ENCODE peak calls at places on chromosomes 5 and 9, in nine cellular contexts. J, R, F, U, W, B, Z, C and X are unnamed samples. For H3K4me1, the result is how much of the 10 kb centered on the place peaks cover.

GRCh38 chr5:170479484-170479883 is 24.3 kb upstream of the KCNIP1 start:
- DNase-seq in J (no peak), R (no peak), F (no peak), U (no peak), W (peak), B (no peak), Z (peak), C (no peak), X (no peak)

GRCh38 chr5:138753794-138754698 is 821 bp downstream of the CTNNA1 start:
- DNase-seq in J (peak), R (peak), F (peak), U (peak), W (peak), B (peak), Z (peak), C (peak), X (peak)

GRCh38 chr9:74960548-74960947 is 7.8 kb upstream of the C9orf40 start:
- DNase-seq in J (no peak), R (no peak), F (no peak), U (no peak), W (no peak), B (no peak), Z (peak), C (peak), X (no peak)

GRCh38 chr9:93002700-93003099 is 55.4 kb downstream of the FGD3 start:
- DNase-seq in J (no peak), R (no peak), F (no peak), U (no peak), W (no peak), B (no peak), Z (no peak), C (no peak), X (no peak)

GRCh38 chr5:120765189-120765588 is 301.1 kb downstream of the PRR16 start:
- DNase-seq in J (no peak), R (no peak), F (no peak), U (no peak), W (no peak), B (no peak), Z (no peak), C (no peak), X (no peak)

GRCh38 chr5:310516-310915 is 11.0 kb upstream of the AHRR start:
- DNase-seq in J (peak), R (no peak), F (no peak), U (no peak), W (no peak), B (no peak), Z (no peak), C (no peak), X (no peak)

GRCh38 chr5:125316913-125317545 is 570.6 kb upstream of the ZNF608 start:
- DNase-seq in J (no peak), R (no peak), F (no peak), U (no peak), W (no peak), B (no peak), Z (peak), C (no peak), X (no peak)

GRCh38 chr9:18393340-18394130 is 80.4 kb upstream of the ADAMTSL1 start:
- DNase-seq in J (peak), R (no peak), F (no peak), U (no peak), W (no peak), B (no peak), Z (peak), C (peak), X (peak)

GRCh38 chr5:57316798-57317327 is 143.0 kb downstream of the GPBP1 start:
- DNase-seq in J (no peak), R (no peak), F (no peak), U (no peak), W (no peak), B (no peak), Z (peak), C (peak), X (no peak)

GRCh38 chr5:149365418-149365817 is 7.6 kb downstream of the PCYOX1L start:
- DNase-seq in J (no peak), R (no peak), F (no peak), U (no peak), W (peak), B (no peak), Z (no peak), C (no peak), X (no peak)

GRCh38 chr5:68088302-68088701 is 127.3 kb upstream of the PIK3R1 start:
- DNase-seq in J (no peak), R (no peak), F (no peak), U (no peak), W (no peak), B (no peak), Z (no peak), C (peak), X (no peak)

GRCh38 chr5:38193015-38193581 is 65.3 kb upstream of the EGFLAM start:
- DNase-seq in J (peak), R (peak), F (peak), U (peak), W (peak), B (peak), Z (peak), C (peak), X (no peak)

GRCh38 chr5:82847564-82847963 is 229.6 kb downstream of the TMEM167A start:
- DNase-seq in J (no peak), R (no peak), F (no peak), U (no peak), W (no peak), B (no peak), Z (no peak), C (no peak), X (no peak)

GRCh38 chr9:78187763-78188495 is 47.9 kb upstream of the CEP78 start:
- DNase-seq in J (no peak), R (no peak), F (peak), U (peak), W (no peak), B (no peak), Z (no peak), C (peak), X (no peak)

GRCh38 chr9:114631166-114631565 is 20.1 kb downstream of the TMEM268 start:
- DNase-seq in J (no peak), R (no peak), F (no peak), U (no peak), W (no peak), B (no peak), Z (no peak), C (no peak), X (no peak)

GRCh38 chr5:3353561-3353960 is 242.1 kb upstream of the IRX1 start:
- DNase-seq in J (no peak), R (no peak), F (no peak), U (no peak), W (peak), B (peak), Z (no peak), C (no peak), X (peak)

GRCh38 chr5:36090033-36090432 is 23.4 kb upstream of the UGT3A2 start:
- DNase-seq in J (no peak), R (no peak), F (no peak), U (no peak), W (peak), B (no peak), Z (peak), C (peak), X (no peak)

GRCh38 chr5:134255418-134256150 is 29.7 kb upstream of the PPP2CA start:
- DNase-seq in J (no peak), R (no peak), F (no peak), U (no peak), W (no peak), B (no peak), Z (no peak), C (peak), X (no peak)

DNA sequence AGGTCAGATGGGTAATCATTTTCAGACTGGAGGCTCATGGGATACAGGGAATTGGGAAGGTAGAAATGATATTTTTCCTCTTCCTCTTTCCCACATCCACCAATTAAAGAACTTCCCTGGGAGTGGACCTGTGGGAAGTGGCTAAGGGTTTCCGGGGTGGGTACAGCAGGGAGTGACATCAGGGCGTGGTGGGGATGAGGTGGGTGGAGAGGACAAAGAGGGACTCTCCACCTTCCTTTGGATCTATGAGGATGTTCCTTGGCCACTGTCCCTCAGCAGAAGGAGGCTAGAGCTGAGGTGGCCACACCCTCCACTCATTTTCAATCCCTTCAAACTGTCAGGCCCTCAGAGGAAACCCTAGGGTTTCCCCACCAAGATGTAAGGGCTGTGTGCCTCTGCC is 54.7 kb downstream of the IRF1 start:
- DNase-seq in J (no peak), R (no peak), F (no peak), U (no peak), W (no peak), B (peak), Z (no peak), C (no peak), X (no peak)
- H3K4me1 ChIP-seq in J (half or more), R (under half), F (half or more), U (half or more), W (under half), B (under half), Z (under half), C (under half), X (under half)

DNA sequence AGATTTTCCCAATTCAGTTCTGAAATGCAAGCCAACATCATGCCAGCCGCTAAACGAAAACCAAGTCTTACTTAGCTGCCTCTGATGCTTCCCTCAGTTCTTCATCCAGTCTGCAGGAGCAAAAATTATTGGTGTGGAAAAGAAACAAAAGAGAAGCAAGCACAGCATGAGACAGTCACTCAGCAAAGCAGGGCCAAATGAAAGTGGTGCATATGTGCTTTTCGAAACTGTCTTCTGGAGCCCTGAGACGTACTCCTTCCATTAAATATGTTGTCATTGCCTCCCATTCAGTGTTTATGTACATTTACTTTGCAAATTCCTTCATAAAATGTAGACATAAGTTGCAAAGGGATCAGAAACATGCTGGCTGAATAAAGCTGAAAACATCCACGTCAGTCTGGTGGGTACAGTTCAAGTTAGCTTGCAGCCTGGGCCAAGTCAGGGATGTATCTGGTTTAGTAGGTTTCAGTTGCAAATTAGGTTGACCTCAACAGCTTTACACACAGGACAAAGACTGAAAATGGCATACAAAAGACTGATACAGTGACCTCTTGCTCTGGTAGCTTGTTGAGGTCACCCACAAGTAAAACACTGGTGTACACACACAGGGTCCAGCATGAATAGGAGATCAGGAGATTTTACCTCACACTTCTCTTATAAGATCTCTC is 139.7 kb upstream of the PCA3 start:
- DNase-seq in J (no peak), R (no peak), F (no peak), U (no peak), W (no peak), B (no peak), Z (no peak), C (no peak), X (no peak)
- H3K4me1 ChIP-seq in J (under half), R (under half), F (under half), U (under half), W (under half), B (under half), Z (under half), C (under half), X (under half)

DNA sequence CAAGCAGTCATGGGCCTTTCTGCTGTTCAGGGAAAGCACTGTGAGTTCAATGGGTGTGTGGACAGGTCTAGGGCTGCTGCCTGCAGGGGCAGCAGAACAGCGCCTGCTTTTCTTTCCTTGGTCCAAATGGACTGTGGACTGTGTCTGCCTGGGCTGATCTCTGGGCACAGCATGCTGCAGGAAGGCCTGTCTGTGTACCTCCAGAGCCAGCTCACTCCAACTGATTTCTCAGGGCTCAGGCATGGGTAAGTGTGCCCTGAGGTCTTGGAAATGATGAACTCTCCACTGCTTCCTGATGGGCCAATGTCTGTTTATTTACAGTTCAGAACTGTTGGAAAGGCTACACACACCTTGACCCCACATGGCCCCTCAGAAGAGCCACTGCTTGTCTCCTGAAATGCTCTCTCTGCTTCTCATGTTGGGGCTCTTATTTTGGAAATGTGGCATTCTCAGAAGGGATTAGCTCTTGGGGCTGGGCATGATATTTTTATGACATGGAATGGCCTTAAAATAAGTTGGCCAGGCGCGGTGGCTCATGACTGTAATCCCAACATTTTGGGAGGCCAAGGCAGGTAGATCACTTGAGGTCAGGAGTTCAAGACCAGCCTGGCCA is 27.0 kb downstream of the SLC22A4 start:
- DNase-seq in J (no peak), R (no peak), F (no peak), U (no peak), W (no peak), B (no peak), Z (no peak), C (no peak), X (no peak)
- H3K4me1 ChIP-seq in J (under half), R (under half), F (under half), U (under half), W (under half), B (under half), Z (under half), C (under half), X (under half)

DNA sequence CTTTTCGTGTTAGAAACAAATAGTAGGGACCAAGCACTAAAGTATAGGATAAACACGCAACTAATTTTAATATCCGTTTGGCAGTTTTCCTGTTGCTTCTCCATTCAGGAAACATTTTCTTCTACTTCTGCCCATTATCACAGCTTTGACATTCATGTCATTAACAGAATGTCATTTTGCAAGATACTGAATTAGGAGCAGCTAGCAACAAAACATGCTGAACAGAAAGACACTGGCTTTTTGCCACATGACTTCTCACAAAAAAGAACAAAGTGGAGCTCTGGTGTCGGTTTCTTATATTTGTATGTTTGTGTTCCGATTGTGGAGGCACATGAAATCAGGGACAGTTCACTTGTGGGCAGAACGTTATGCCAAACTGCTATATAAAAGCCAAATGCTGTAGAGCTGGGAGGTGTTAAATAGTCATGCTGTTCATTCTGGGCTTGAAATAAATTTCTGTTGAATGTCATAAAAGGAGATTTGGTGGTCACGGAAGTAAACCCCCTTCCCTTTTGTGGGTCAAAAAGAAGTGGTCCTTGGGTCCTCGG is 153.9 kb downstream of the CD180 start:
- DNase-seq in J (no peak), R (no peak), F (no peak), U (no peak), W (no peak), B (no peak), Z (no peak), C (peak), X (no peak)
- H3K4me1 ChIP-seq in J (under half), R (under half), F (under half), U (under half), W (under half), B (under half), Z (under half), C (half or more), X (under half)

GRCh38 chr5:122163151-122164069 is 34.1 kb downstream of the ZNF474 start:
- DNase-seq in J (no peak), R (no peak), F (no peak), U (no peak), W (no peak), B (peak), Z (peak), C (peak), X (no peak)

GRCh38 chr5:122164070-122164435 is 34.7 kb downstream of the ZNF474 start:
- DNase-seq in J (no peak), R (no peak), F (no peak), U (no peak), W (no peak), B (no peak), Z (no peak), C (no peak), X (no peak)

GRCh38 chr5:122162100-122162499 is 32.8 kb downstream of the ZNF474 start:
- DNase-seq in J (no peak), R (no peak), F (no peak), U (no peak), W (no peak), B (no peak), Z (no peak), C (no peak), X (no peak)

GRCh38 chr5:122164831-122165573 is 35.7 kb downstream of the ZNF474 start:
- DNase-seq in J (no peak), R (no peak), F (no peak), U (no peak), W (no peak), B (no peak), Z (no peak), C (no peak), X (no peak)

GRCh38 chr5:122165574-122166021 is 36.3 kb downstream of the ZNF474 start:
- DNase-seq in J (no peak), R (no peak), F (no peak), U (no peak), W (no peak), B (no peak), Z (peak), C (peak), X (no peak)
- H3K4me1 ChIP-seq in J (under half), R (under half), F (under half), U (under half), W (under half), B (under half), Z (under half), C (under half), X (under half)

DNA sequence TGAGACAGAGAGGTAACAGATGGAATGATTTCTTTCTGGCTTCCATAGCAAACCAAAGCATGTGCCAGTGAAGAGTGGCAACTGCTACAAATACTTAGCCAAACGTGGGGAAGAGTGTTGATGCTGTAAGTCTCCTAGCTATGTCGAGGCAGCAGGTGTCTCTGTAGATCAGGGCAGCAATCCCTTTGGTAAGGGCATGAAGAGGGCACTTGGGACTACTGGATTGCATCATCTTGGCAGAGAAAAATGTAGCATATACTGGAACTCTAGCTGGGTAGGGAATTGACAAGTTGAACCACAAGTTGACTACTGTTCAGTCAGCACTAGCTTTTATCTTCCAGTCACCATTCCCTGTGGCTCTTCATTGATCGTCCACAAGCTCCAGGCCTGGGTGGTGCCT is 75.8 kb downstream of the GHR start:
- DNase-seq in J (no peak), R (no peak), F (no peak), U (no peak), W (no peak), B (no peak), Z (no peak), C (no peak), X (no peak)
- H3K4me1 ChIP-seq in J (half or more), R (under half), F (under half), U (under half), W (under half), B (under half), Z (under half), C (under half), X (under half)

GRCh38 chr5:173919443-173919842 is 31.3 kb downstream of the CPEB4 start:
- DNase-seq in J (no peak), R (no peak), F (no peak), U (no peak), W (no peak), B (no peak), Z (peak), C (no peak), X (no peak)

GRCh38 chr5:173916233-173916632 is 28.1 kb downstream of the CPEB4 start:
- DNase-seq in J (no peak), R (no peak), F (no peak), U (no peak), W (no peak), B (no peak), Z (no peak), C (no peak), X (no peak)

GRCh38 chr5:173915310-173916005 is 27.3 kb downstream of the CPEB4 start:
- DNase-seq in J (no peak), R (no peak), F (no peak), U (no peak), W (no peak), B (no peak), Z (no peak), C (no peak), X (no peak)

GRCh38 chr5:173920024-173920753 is 32.0 kb downstream of the CPEB4 start:
- DNase-seq in J (no peak), R (no peak), F (no peak), U (no peak), W (no peak), B (no peak), Z (no peak), C (peak), X (no peak)

GRCh38 chr5:173917788-173918786 is 29.9 kb downstream of the CPEB4 start:
- DNase-seq in J (no peak), R (peak), F (peak), U (peak), W (peak), B (peak), Z (peak), C (peak), X (peak)
- H3K4me1 ChIP-seq in J (under half), R (under half), F (under half), U (half or more), W (under half), B (under half), Z (under half), C (half or more), X (under half)

DNA sequence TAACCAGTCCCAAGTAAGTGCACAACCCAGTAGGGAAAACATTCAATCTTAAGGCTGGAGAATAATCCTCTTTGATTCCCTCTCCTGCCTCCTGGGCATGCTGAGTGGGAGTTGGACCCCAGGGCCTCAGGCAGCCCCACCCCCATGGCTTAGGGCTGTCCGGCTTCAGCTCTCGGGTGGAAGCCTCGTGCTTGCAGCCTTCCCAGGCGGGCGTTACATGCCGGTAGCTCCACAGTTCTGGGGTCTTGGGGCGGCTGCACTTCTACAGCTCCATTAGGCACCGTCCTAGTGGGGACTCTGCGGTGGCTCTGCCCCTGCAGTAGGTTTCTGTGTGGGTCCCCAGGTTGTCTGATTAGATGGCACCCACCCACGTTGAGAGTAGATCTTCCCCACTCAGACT is 10.1 kb downstream of the GLIPR2 start:
- DNase-seq in J (no peak), R (peak), F (no peak), U (no peak), W (no peak), B (no peak), Z (no peak), C (no peak), X (no peak)
- H3K4me1 ChIP-seq in J (under half), R (under half), F (half or more), U (half or more), W (under half), B (under half), Z (under half), C (under half), X (under half)

DNA sequence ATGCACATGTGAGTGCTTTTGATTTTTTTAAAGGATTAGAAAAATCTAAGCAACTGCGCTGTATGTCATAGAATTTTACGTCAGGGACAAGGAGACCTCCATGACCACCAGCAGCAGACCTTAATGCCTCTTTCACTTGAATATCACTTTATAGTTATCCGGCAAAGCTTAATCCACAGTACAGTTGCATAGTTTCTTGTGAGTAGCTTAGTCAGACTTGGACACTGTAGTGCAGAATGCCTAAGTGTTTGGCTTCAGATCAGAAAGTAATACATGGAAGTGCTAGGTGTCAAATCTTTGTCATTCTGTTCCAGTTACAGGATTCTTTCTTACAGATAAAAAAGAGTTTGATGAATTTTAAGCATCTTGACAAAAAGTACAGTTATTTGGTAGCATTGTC is 239.9 kb upstream of the PAPPA start:
- DNase-seq in J (no peak), R (no peak), F (no peak), U (no peak), W (no peak), B (no peak), Z (no peak), C (peak), X (no peak)
- H3K4me1 ChIP-seq in J (under half), R (under half), F (under half), U (under half), W (under half), B (under half), Z (under half), C (under half), X (under half)